ENCODE peak calls at places on chromosome 22, in four cellular contexts. K is fibroblast of lung, O is PC-3, J is A673. P is an unnamed sample.

GRCh38 chr22:49010086-49010863 is 817.4 kb downstream of the BRD1 start:
- DNase-seq in K (no peak), O (no peak), J (no peak), P (no peak)

GRCh38 chr22:41288245-41288946 is 2.4 kb upstream of the RANGAP1 start:
- DNase-seq in K (peak), O (peak), J (peak), P (peak)

GRCh38 chr22:46027219-46028068 is 50.5 kb upstream of the WNT7B start:
- DNase-seq in K (no peak), O (no peak), J (no peak), P (no peak)

GRCh38 chr22:40325315-40325714 is 21.0 kb upstream of the ADSL start:
- DNase-seq in K (no peak), O (no peak), J (no peak), P (no peak)

GRCh38 chr22:28917747-28918543 is 34.6 kb downstream of the ZNRF3 start:
- DNase-seq in K (peak), O (no peak), J (peak), P (peak)

GRCh38 chr22:36355362-36355761 is 32.4 kb downstream of the MYH9 start:
- DNase-seq in K (no peak), O (no peak), J (no peak), P (no peak)

GRCh38 chr22:29692327-29692640 is 27.5 kb upstream of the CABP7 start:
- DNase-seq in K (no peak), O (no peak), J (no peak), P (no peak)

GRCh38 chr22:34841911-34842310 is 224.0 kb upstream of the ISX start:
- DNase-seq in K (peak), O (no peak), J (no peak), P (no peak)

GRCh38 chr22:32698926-32699619 is 102.4 kb upstream of the TIMP3 start:
- DNase-seq in K (no peak), O (no peak), J (no peak), P (no peak)

GRCh38 chr22:24977370-24978230 is 25.1 kb downstream of the KIAA1671 start:
- DNase-seq in K (no peak), O (no peak), J (peak), P (no peak)

GRCh38 chr22:47802446-47802845 is 1040.0 kb downstream of the TBC1D22A start:
- DNase-seq in K (no peak), O (no peak), J (no peak), P (no peak)

GRCh38 chr22:47089796-47090460 is 327.5 kb downstream of the TBC1D22A start:
- DNase-seq in K (no peak), O (no peak), J (no peak), P (no peak)

GRCh38 chr22:41286639-41287091 is 678 bp upstream of the RANGAP1 start:
- DNase-seq in K (peak), O (no peak), J (peak), P (no peak)

GRCh38 chr22:47681766-47682165 is 919.3 kb downstream of the TBC1D22A start:
- DNase-seq in K (no peak), O (no peak), J (no peak), P (no peak)

GRCh38 chr22:19523240-19524169 is 705 bp downstream of the CLDN5 start:
- DNase-seq in K (peak), O (no peak), J (peak), P (peak)
- TF ChIP-seq EZH2 in K (peak), O (no peak), J (no peak), P (peak)

GRCh38 chr22:50072714-50073538 is 12.3 kb downstream of the MLC1 start:
- DNase-seq in K (no peak), O (no peak), J (no peak), P (no peak)

GRCh38 chr22:50072167-50072555 is 13.1 kb downstream of the MLC1 start:
- DNase-seq in K (no peak), O (no peak), J (no peak), P (no peak)

GRCh38 chr22:50071432-50072166 is 13.5 kb upstream of the TTLL8 start:
- DNase-seq in K (no peak), O (peak), J (no peak), P (no peak)

GRCh38 chr22:50074551-50075042 is 10.6 kb downstream of the MLC1 start:
- DNase-seq in K (no peak), O (no peak), J (no peak), P (no peak)

GRCh38 chr22:50074056-50074455 is 11.2 kb downstream of the MLC1 start:
- DNase-seq in K (peak), O (no peak), J (no peak), P (peak)
- TF ChIP-seq CTCF in K (no peak), O (no peak), J (no peak), P (no peak)

GRCh38 chr22:22657712-22658111 is 13.3 kb downstream of the GGTLC2 start:
- DNase-seq in K (no peak), O (no peak), J (no peak), P (no peak)
- TF ChIP-seq EZH2 in K (no peak), O (no peak), J (no peak), P (no peak)

GRCh38 chr22:21570398-21570797 is 2.9 kb downstream of the UBE2L3 start:
- DNase-seq in K (no peak), O (no peak), J (no peak), P (no peak)
- TF ChIP-seq CTCF in K (no peak), O (no peak), J (no peak), P (no peak)

GRCh38 chr22:26662160-26662559 is 4.8 kb downstream of the MIAT start:
- DNase-seq in K (no peak), O (no peak), J (no peak), P (no peak)

GRCh38 chr22:26658671-26659478 is 1.5 kb downstream of the MIAT start:
- DNase-seq in K (peak), O (peak), J (peak), P (peak)

GRCh38 chr22:26658161-26658560 is 773 bp downstream of the MIAT start:
- DNase-seq in K (no peak), O (no peak), J (no peak), P (no peak)

GRCh38 chr22:26660961-26661578 is 3.7 kb downstream of the MIAT start:
- DNase-seq in K (peak), O (no peak), J (no peak), P (no peak)

DNA sequence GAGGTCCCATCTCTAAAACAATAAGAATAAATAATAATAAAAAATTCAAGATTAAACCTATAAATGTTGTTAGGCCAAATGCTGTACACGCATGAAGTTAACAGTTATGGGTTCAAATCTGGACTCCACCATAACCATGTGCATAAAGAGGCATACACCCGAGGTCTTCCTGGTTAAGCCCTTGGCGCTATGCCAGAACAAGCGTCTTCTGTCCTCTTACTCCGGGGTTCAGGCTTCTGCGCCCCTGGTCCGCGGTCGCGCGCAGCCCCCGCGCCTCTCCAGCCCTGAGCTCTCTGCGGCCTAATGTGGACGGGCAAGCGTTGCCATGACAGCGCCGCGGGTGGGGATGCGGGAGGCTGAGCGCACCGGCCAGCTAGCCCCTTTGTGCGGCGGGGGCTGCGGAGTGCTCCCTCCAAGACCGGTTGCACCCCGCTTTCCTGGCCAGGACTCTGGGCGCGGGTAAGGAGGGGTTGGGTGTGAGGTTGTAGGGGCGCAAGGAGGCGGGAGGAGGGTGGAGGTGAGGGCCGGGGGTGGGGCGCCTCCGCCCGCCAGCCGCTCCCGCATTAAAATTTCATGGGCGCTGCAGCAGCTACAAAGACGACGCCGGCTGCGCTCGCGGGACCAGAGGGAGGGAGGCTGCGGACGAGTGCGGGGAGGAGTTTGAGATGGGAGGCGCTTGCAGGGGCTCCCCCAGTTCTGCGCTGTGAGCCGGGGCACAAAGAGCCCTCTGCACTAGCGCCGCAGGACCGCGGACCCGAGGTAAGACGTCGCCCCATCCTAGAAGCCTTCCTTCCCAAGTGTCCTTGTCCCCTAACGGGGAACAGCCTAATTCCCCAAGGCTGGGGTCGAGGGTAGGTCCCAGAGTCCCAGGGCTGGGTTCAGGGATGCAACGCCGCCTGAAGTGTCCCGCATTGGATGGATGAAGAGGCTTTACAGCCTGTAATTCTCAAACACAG is at the start of gene MIAT:
- DNase-seq in K (peak), O (no peak), J (peak), P (no peak)
- TF ChIP-seq EZH2 in K (peak), O (no peak), J (no peak), P (peak)

DNA sequence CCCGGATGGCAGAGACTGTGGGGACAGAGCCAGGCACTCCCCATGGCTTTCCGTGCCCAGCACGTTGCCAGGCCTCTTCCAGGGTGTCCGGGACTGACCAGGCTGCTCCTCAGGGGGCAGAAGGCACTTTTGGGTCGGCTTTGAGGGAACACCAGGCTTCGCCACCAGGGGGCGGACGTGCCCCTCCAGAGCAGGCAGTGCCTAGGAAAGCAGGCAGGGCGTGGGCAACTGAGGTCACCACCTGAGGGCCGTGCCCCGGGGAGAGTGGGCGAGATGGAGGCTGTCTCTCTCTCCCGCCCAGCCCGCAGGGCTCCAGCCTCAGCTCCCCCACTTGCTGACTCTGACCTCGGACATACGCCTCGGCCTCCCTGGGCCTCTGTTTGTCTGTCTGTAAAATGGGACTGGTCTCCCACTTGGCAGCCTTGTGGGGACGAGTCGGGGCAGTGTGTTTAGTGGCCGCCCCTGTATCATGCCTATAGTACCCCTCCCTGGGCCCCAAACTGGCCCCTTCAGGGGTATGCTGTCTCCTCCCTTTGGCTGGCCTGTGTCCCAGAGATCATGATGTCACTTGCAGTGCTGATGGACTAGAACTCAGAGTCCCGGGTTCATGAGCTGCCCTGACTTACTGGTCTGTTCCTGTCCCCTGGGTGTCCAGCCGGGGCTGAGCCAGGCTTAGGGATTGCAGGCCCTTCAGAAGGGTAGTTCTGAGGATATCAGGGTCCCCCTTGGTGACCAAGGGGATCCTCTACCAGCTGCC is 4.4 kb upstream of the PRR5 start:
- DNase-seq in K (peak), O (peak), J (peak), P (peak)
- TF ChIP-seq CTCF in K (peak), O (peak), J (peak), P (peak)

GRCh38 chr22:37618674-37619073 is 10.0 kb downstream of the GGA1 start:
- DNase-seq in K (no peak), O (no peak), J (no peak), P (no peak)

GRCh38 chr22:37619991-37620390 is 11.4 kb downstream of the GGA1 start:
- DNase-seq in K (no peak), O (no peak), J (no peak), P (no peak)

GRCh38 chr22:37624017-37624365 is 15.4 kb downstream of the GGA1 start:
- DNase-seq in K (no peak), O (no peak), J (no peak), P (no peak)

GRCh38 chr22:37623075-37624016 is 14.7 kb downstream of the GGA1 start:
- DNase-seq in K (no peak), O (peak), J (peak), P (no peak)

DNA sequence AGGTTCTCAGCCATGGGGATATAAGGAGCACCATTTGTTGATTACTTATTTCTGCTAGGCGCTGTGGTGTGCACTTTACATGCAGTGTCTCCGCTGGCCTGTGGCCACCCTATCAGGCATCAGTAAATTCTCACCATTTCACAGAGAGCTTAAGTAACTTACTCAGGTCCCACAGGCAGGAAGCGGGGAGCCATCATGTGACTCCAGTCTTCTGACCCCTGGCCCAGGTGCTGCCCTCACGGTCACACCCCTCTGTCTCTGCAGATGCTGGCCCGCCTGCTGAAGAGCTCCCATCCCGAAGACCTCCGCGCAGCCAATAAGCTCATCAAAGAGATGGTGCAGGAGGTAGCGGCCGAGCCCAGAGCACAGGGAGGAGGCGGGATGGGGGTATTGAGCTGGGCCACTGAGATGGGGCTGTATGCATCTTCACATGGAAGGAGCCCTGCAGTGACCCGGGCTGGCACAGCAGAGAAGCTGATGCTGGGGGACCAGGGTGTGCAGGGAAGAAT is 12.8 kb downstream of the GGA1 start:
- DNase-seq in K (no peak), O (no peak), J (no peak), P (no peak)
- TF ChIP-seq EZH2 in K (no peak), O (no peak), J (no peak), P (no peak)

GRCh38 chr22:43060213-43060612 is 29.0 kb downstream of the TTLL1 start:
- DNase-seq in K (no peak), O (peak), J (peak), P (no peak)
- TF ChIP-seq CTCF in K (peak), O (peak), J (peak), P (peak)

GRCh38 chr22:26169312-26170111 is at the start of gene SEZ6L:
- DNase-seq in K (peak), O (no peak), J (no peak), P (no peak)
- TF ChIP-seq EZH2 in K (no peak), O (no peak), J (peak), P (no peak)

P was measured in astrocyte.